ENCODE peak calls at places on chromosomes 13 and 19, in six cellular contexts. One of them, this sample, is unnamed.

GRCh38 chr13:35984776-35985453 is 146.3 kb downstream of the DCLK1 start:
- DNase-seq in A673: peak; percentile 70
- DNase-seq in mucosa of descending colon: no peak
- DNase-seq in heart left ventricle: no peak
- DNase-seq in PC-9: no peak
- DNase-seq in AG04450: no peak
- DNase-seq in this sample: no peak

GRCh38 chr13:50161052-50161451 is 145.8 kb downstream of the KCNRG start:
- DNase-seq in A673: no peak
- DNase-seq in mucosa of descending colon: no peak
- DNase-seq in heart left ventricle: no peak
- DNase-seq in PC-9: no peak
- DNase-seq in AG04450: no peak
- DNase-seq in this sample: no peak

GRCh38 chr19:13042443-13043130 is 47.3 kb downstream of the NFIX start:
- DNase-seq in A673: no peak
- DNase-seq in mucosa of descending colon: no peak
- DNase-seq in heart left ventricle: no peak
- DNase-seq in PC-9: no peak
- DNase-seq in AG04450: no peak
- DNase-seq in this sample: no peak

GRCh38 chr13:50080856-50081105 is 65.5 kb downstream of the KCNRG start:
- DNase-seq in A673: peak; percentile 55
- DNase-seq in mucosa of descending colon: no peak
- DNase-seq in heart left ventricle: no peak
- DNase-seq in PC-9: no peak
- DNase-seq in AG04450: no peak
- DNase-seq in this sample: no peak

GRCh38 chr13:77919351-77920294 is 992 bp upstream of the EDNRB start:
- DNase-seq in A673: peak; percentile 67
- DNase-seq in mucosa of descending colon: peak; percentile 16
- DNase-seq in heart left ventricle: peak; percentile 77
- DNase-seq in PC-9: no peak
- DNase-seq in AG04450: no peak
- DNase-seq in this sample: no peak

GRCh38 chr19:1567116-1567847 is 843 bp downstream of the MEX3D start:
- DNase-seq in A673: no peak
- DNase-seq in mucosa of descending colon: peak; percentile 34
- DNase-seq in heart left ventricle: no peak
- DNase-seq in PC-9: no peak
- DNase-seq in AG04450: no peak
- DNase-seq in this sample: no peak

GRCh38 chr13:99869830-99870229 is 101.7 kb downstream of the ZIC5 start:
- DNase-seq in A673: no peak
- DNase-seq in mucosa of descending colon: no peak
- DNase-seq in heart left ventricle: no peak
- DNase-seq in PC-9: no peak
- DNase-seq in AG04450: no peak
- DNase-seq in this sample: no peak

GRCh38 chr13:45826741-45827140 is 24.8 kb downstream of the SIAH3 start:
- DNase-seq in A673: no peak
- DNase-seq in mucosa of descending colon: no peak
- DNase-seq in heart left ventricle: no peak
- DNase-seq in PC-9: no peak
- DNase-seq in AG04450: no peak
- DNase-seq in this sample: no peak

GRCh38 chr13:40961224-40961623 is 57.9 kb downstream of the ELF1 start:
- DNase-seq in A673: no peak
- DNase-seq in mucosa of descending colon: no peak
- DNase-seq in heart left ventricle: no peak
- DNase-seq in PC-9: no peak
- DNase-seq in AG04450: no peak
- DNase-seq in this sample: no peak

GRCh38 chr13:42594577-42595571 is 20.9 kb downstream of the TNFSF11 start:
- DNase-seq in A673: peak; percentile 77
- DNase-seq in mucosa of descending colon: peak; percentile 67
- DNase-seq in heart left ventricle: no peak
- DNase-seq in PC-9: peak; percentile 33
- DNase-seq in AG04450: peak; percentile 54
- DNase-seq in this sample: peak; percentile 51

GRCh38 chr13:40149611-40150283 is 494.3 kb downstream of the COG6 start:
- DNase-seq in A673: peak; percentile 17
- DNase-seq in mucosa of descending colon: peak; percentile 13
- DNase-seq in heart left ventricle: no peak
- DNase-seq in PC-9: no peak
- DNase-seq in AG04450: peak; percentile 21
- DNase-seq in this sample: no peak

GRCh38 chr19:19372656-19373416 is 32.6 kb upstream of the GATAD2A start:
- DNase-seq in A673: no peak
- DNase-seq in mucosa of descending colon: peak; percentile 87
- DNase-seq in heart left ventricle: peak; percentile 84
- DNase-seq in PC-9: peak; percentile 60
- DNase-seq in AG04450: no peak
- DNase-seq in this sample: peak; percentile 50

GRCh38 chr13:33235564-33235963 is 50.0 kb downstream of the STARD13 start:
- DNase-seq in A673: no peak
- DNase-seq in mucosa of descending colon: no peak
- DNase-seq in heart left ventricle: no peak
- DNase-seq in PC-9: no peak
- DNase-seq in AG04450: no peak
- DNase-seq in this sample: no peak

GRCh38 chr13:36430247-36431203 is 1.8 kb upstream of the CCNA1 start:
- DNase-seq in A673: no peak
- DNase-seq in mucosa of descending colon: no peak
- DNase-seq in heart left ventricle: no peak
- DNase-seq in PC-9: no peak
- DNase-seq in AG04450: no peak
- DNase-seq in this sample: no peak

GRCh38 chr19:23543351-23543750 is 143.7 kb downstream of the ZNF675 start:
- DNase-seq in A673: no peak
- DNase-seq in mucosa of descending colon: no peak
- DNase-seq in heart left ventricle: no peak
- DNase-seq in PC-9: no peak
- DNase-seq in AG04450: no peak
- DNase-seq in this sample: no peak

GRCh38 chr19:23539499-23539898 is 144.2 kb upstream of the ZNF91 start:
- DNase-seq in A673: no peak
- DNase-seq in mucosa of descending colon: no peak
- DNase-seq in heart left ventricle: no peak
- DNase-seq in PC-9: no peak
- DNase-seq in AG04450: no peak
- DNase-seq in this sample: no peak

GRCh38 chr19:23547156-23547555 is 139.9 kb downstream of the ZNF675 start:
- DNase-seq in A673: no peak
- DNase-seq in mucosa of descending colon: no peak
- DNase-seq in heart left ventricle: no peak
- DNase-seq in PC-9: no peak
- DNase-seq in AG04450: no peak
- DNase-seq in this sample: no peak

GRCh38 chr19:23542562-23542961 is 144.4 kb downstream of the ZNF675 start:
- DNase-seq in A673: no peak
- DNase-seq in mucosa of descending colon: no peak
- DNase-seq in heart left ventricle: no peak
- DNase-seq in PC-9: no peak
- DNase-seq in AG04450: no peak
- DNase-seq in this sample: no peak

GRCh38 chr19:23541991-23542390 is 145.0 kb downstream of the ZNF675 start:
- DNase-seq in A673: no peak
- DNase-seq in mucosa of descending colon: no peak
- DNase-seq in heart left ventricle: no peak
- DNase-seq in PC-9: no peak
- DNase-seq in AG04450: no peak
- DNase-seq in this sample: no peak
- H3K9me3 ChIP-seq in A673: peaks cover 43% of the 10 kb centered on the region
- H3K9me3 ChIP-seq in mucosa of descending colon: no peaks in the 10 kb centered on the region
- H3K9me3 ChIP-seq in heart left ventricle: peaks cover 5% of the 10 kb centered on the region
- H3K9me3 ChIP-seq in PC-9: peaks cover 78% of the 10 kb centered on the region
- H3K9me3 ChIP-seq in AG04450: peaks cover 13% of the 10 kb centered on the region
- H3K9me3 ChIP-seq in this sample: peaks cover 11% of the 10 kb centered on the region

GRCh38 chr19:58079792-58080191 is 18.2 kb downstream of the ZSCAN18 start:
- DNase-seq in A673: no peak
- DNase-seq in mucosa of descending colon: no peak
- DNase-seq in heart left ventricle: no peak
- DNase-seq in PC-9: no peak
- DNase-seq in AG04450: no peak
- DNase-seq in this sample: no peak
- H3K9me3 ChIP-seq in A673: peaks cover 17% of the 10 kb centered on the region
- H3K9me3 ChIP-seq in mucosa of descending colon: peaks cover 86% of the 10 kb centered on the region
- H3K9me3 ChIP-seq in heart left ventricle: peaks cover 82% of the 10 kb centered on the region
- H3K9me3 ChIP-seq in PC-9: peaks cover 16% of the 10 kb centered on the region
- H3K9me3 ChIP-seq in AG04450: peaks cover 70% of the 10 kb centered on the region
- H3K9me3 ChIP-seq in this sample: no peaks in the 10 kb centered on the region

GRCh38 chr13:65414187-65414586 is 1815.9 kb downstream of the PCDH9 start:
- DNase-seq in A673: no peak
- DNase-seq in mucosa of descending colon: no peak
- DNase-seq in heart left ventricle: no peak
- DNase-seq in PC-9: no peak
- DNase-seq in AG04450: no peak
- DNase-seq in this sample: no peak
- H3K9me3 ChIP-seq in A673: no peaks in the 10 kb centered on the region
- H3K9me3 ChIP-seq in mucosa of descending colon: peaks cover 11% of the 10 kb centered on the region
- H3K9me3 ChIP-seq in heart left ventricle: no peaks in the 10 kb centered on the region
- H3K9me3 ChIP-seq in PC-9: no peaks in the 10 kb centered on the region
- H3K9me3 ChIP-seq in AG04450: no peaks in the 10 kb centered on the region
- H3K9me3 ChIP-seq in this sample: no peaks in the 10 kb centered on the region

GRCh38 chr19:56642711-56643459 is at the start of gene SMIM17:
- DNase-seq in A673: no peak
- DNase-seq in mucosa of descending colon: no peak
- DNase-seq in heart left ventricle: no peak
- DNase-seq in PC-9: no peak
- DNase-seq in AG04450: no peak
- DNase-seq in this sample: no peak

GRCh38 chr19:56637976-56638555 is 4.9 kb upstream of the SMIM17 start:
- DNase-seq in A673: peak; percentile 89
- DNase-seq in mucosa of descending colon: peak; percentile 58
- DNase-seq in heart left ventricle: peak; percentile 85
- DNase-seq in PC-9: peak; percentile 68
- DNase-seq in AG04450: peak; percentile 21
- DNase-seq in this sample: no peak

GRCh38 chr19:56643460-56643763 is 453 bp downstream of the SMIM17 start:
- DNase-seq in A673: no peak
- DNase-seq in mucosa of descending colon: no peak
- DNase-seq in heart left ventricle: no peak
- DNase-seq in PC-9: no peak
- DNase-seq in AG04450: no peak
- DNase-seq in this sample: no peak

GRCh38 chr19:56639217-56639616 is 3.7 kb upstream of the SMIM17 start:
- DNase-seq in A673: peak; percentile 45
- DNase-seq in mucosa of descending colon: peak; percentile 4
- DNase-seq in heart left ventricle: no peak
- DNase-seq in PC-9: peak; percentile 16
- DNase-seq in AG04450: no peak
- DNase-seq in this sample: no peak
- H3K9me3 ChIP-seq in A673: peaks cover 29% of the 10 kb centered on the region
- H3K9me3 ChIP-seq in mucosa of descending colon: peaks cover 89% of the 10 kb centered on the region
- H3K9me3 ChIP-seq in heart left ventricle: peaks cover 75% of the 10 kb centered on the region
- H3K9me3 ChIP-seq in PC-9: no peaks in the 10 kb centered on the region
- H3K9me3 ChIP-seq in AG04450: peaks cover 63% of the 10 kb centered on the region
- H3K9me3 ChIP-seq in this sample: peaks cover 5% of the 10 kb centered on the region

DNA sequence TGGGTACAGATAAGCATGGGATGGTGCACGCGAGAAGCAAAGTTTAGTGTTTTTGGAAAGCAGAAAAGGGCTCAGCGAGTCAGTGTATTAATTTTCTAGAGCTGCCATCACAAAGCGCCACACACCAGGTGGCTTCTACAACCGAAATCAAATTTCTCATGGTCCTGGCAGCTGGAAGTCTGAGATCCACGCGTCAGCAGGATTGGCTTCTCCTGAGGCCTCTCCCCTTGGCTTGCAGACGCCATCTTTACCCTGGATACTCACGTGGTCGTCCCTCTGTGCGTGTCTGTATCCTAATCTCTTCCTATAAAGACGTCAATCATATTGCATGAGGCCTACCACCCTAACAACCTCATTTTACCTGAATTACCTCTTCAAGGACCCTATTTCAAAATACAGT is 51.5 kb upstream of the USP29 start:
- DNase-seq in A673: no peak
- DNase-seq in mucosa of descending colon: no peak
- DNase-seq in heart left ventricle: no peak
- DNase-seq in PC-9: no peak
- DNase-seq in AG04450: no peak
- DNase-seq in this sample: no peak
- H3K9me3 ChIP-seq in A673: no peaks in the 10 kb centered on the region
- H3K9me3 ChIP-seq in mucosa of descending colon: peaks cover 83% of the 10 kb centered on the region
- H3K9me3 ChIP-seq in heart left ventricle: peaks cover 18% of the 10 kb centered on the region
- H3K9me3 ChIP-seq in PC-9: no peaks in the 10 kb centered on the region
- H3K9me3 ChIP-seq in AG04450: peaks cover 63% of the 10 kb centered on the region
- H3K9me3 ChIP-seq in this sample: peaks cover 3% of the 10 kb centered on the region

DNA sequence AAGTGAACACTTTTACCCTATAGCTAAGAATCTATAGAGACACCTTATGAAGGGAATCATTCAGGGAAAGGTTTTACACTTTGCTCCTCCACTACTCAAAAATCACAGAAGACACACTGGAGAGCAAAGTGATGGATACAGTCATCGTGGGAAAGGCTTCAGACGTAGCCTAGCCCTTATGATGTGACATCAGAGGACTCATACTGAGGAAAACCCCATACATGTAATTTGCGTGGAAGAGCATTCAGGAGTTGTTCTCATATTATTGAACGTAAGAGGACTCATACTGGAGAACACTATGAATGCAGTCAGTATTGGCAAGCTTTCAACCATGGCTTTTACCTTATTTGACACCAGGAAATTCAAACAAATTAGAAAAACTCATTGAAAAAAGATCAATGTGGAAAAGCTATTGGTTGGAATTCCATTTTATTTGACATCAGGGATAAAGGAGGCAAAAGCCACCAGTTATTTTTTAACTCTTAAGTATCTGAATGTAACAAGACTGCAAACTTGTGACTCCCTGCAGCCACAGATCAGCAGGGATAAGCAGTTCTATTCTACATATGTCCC is 16.1 kb upstream of the ZNF274 start:
- DNase-seq in A673: no peak
- DNase-seq in mucosa of descending colon: no peak
- DNase-seq in heart left ventricle: no peak
- DNase-seq in PC-9: no peak
- DNase-seq in AG04450: no peak
- DNase-seq in this sample: no peak
- H3K9me3 ChIP-seq in A673: peaks cover 51% of the 10 kb centered on the region
- H3K9me3 ChIP-seq in mucosa of descending colon: peaks cover 97% of the 10 kb centered on the region
- H3K9me3 ChIP-seq in heart left ventricle: peaks cover 96% of the 10 kb centered on the region
- H3K9me3 ChIP-seq in PC-9: peaks cover 82% of the 10 kb centered on the region
- H3K9me3 ChIP-seq in AG04450: peaks cover 76% of the 10 kb centered on the region
- H3K9me3 ChIP-seq in this sample: peaks cover 31% of the 10 kb centered on the region

DNA sequence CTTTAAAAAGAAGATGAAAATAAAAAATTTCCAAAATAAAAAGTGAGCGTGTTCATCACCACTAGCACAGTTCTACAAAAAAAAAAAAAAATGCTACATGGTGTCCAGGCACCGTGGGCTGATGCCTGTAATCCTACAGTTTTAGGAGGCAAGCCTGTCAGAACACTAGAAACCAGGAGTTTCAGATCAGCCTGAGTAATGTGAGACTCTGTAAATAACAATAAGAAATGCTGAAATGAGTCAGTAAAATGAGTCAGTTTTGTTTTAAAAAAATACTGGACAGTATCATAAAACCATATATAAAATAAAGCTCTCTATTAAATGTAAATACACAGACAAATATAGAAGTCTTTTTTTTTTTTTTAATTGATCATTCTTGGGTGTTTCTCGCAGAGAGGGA is 30.0 kb downstream of the ZNF91 start:
- DNase-seq in A673: no peak
- DNase-seq in mucosa of descending colon: no peak
- DNase-seq in heart left ventricle: no peak
- DNase-seq in PC-9: no peak
- DNase-seq in AG04450: no peak
- DNase-seq in this sample: no peak
- H3K9me3 ChIP-seq in A673: peaks cover 45% of the 10 kb centered on the region
- H3K9me3 ChIP-seq in mucosa of descending colon: peaks cover 94% of the 10 kb centered on the region
- H3K9me3 ChIP-seq in heart left ventricle: peaks cover 87% of the 10 kb centered on the region
- H3K9me3 ChIP-seq in PC-9: peaks cover 76% of the 10 kb centered on the region
- H3K9me3 ChIP-seq in AG04450: peaks cover 42% of the 10 kb centered on the region
- H3K9me3 ChIP-seq in this sample: peaks cover 4% of the 10 kb centered on the region